ENCODE peak calls at places on chromosomes 2 and 18, in ten cellular contexts. One of them, this sample, is unnamed.

GRCh38 chr2:189327879-189328351 is 113.4 kb upstream of the WDR75 start:
- DNase-seq in ELR: no peak
- DNase-seq in hippocampal formation: no peak
- DNase-seq in AG04449: peak; percentile 78
- DNase-seq in omental fat pad: no peak
- DNase-seq in H9: no peak
- DNase-seq in stimulated activated CD4-positive, alpha-beta T cell treated with anti-CD3 and anti-CD28 coated beads, Interleukin-4, amount 100 ng/mL, for 24 hours: no peak
- DNase-seq in NCI-H82: no peak
- DNase-seq in RKO: no peak
- DNase-seq in HCEC 1CT: no peak
- DNase-seq in this sample: no peak

GRCh38 chr2:31297751-31298150 is 63.8 kb downstream of the EHD3 start:
- DNase-seq in ELR: peak; percentile 80
- DNase-seq in HCEC 1CT: peak; percentile 38
- DNase-seq in omental fat pad: no peak
- DNase-seq in RKO: peak; percentile 56
- DNase-seq in AG04449: no peak
- DNase-seq in H9: no peak
- DNase-seq in stimulated activated CD4-positive, alpha-beta T cell treated with anti-CD3 and anti-CD28 coated beads, Interleukin-4, amount 100 ng/mL, for 24 hours: no peak
- DNase-seq in NCI-H82: peak; percentile 45
- DNase-seq in hippocampal formation: no peak
- DNase-seq in this sample: no peak

GRCh38 chr2:157304811-157305712 is 20.6 kb downstream of the ERMN start:
- DNase-seq in hippocampal formation: no peak
- DNase-seq in RKO: no peak
- DNase-seq in HCEC 1CT: peak; percentile 78
- DNase-seq in ELR: peak; percentile 42
- DNase-seq in NCI-H82: peak; percentile 94
- DNase-seq in omental fat pad: no peak
- DNase-seq in H9: no peak
- DNase-seq in stimulated activated CD4-positive, alpha-beta T cell treated with anti-CD3 and anti-CD28 coated beads, Interleukin-4, amount 100 ng/mL, for 24 hours: no peak
- DNase-seq in AG04449: no peak
- DNase-seq in this sample: no peak

GRCh38 chr18:23259701-23260661 is 124.7 kb downstream of the CABLES1 start:
- DNase-seq in HCEC 1CT: peak; percentile 68
- DNase-seq in hippocampal formation: peak; percentile 29
- DNase-seq in AG04449: peak; percentile 36
- DNase-seq in H9: peak; percentile 87
- DNase-seq in NCI-H82: peak; percentile 90
- DNase-seq in ELR: peak; percentile 82
- DNase-seq in RKO: no peak
- DNase-seq in stimulated activated CD4-positive, alpha-beta T cell treated with anti-CD3 and anti-CD28 coated beads, Interleukin-4, amount 100 ng/mL, for 24 hours: no peak
- DNase-seq in omental fat pad: no peak
- DNase-seq in this sample: peak; percentile 60

GRCh38 chr2:208927867-208928266 is 496.0 kb upstream of the MAP2 start:
- DNase-seq in RKO: no peak
- DNase-seq in hippocampal formation: no peak
- DNase-seq in omental fat pad: no peak
- DNase-seq in ELR: no peak
- DNase-seq in NCI-H82: no peak
- DNase-seq in AG04449: no peak
- DNase-seq in HCEC 1CT: no peak
- DNase-seq in H9: no peak
- DNase-seq in stimulated activated CD4-positive, alpha-beta T cell treated with anti-CD3 and anti-CD28 coated beads, Interleukin-4, amount 100 ng/mL, for 24 hours: no peak
- DNase-seq in this sample: no peak

GRCh38 chr2:241892299-241893137 is 23.0 kb downstream of the RTP5 start:
- DNase-seq in H9: no peak
- DNase-seq in RKO: no peak
- DNase-seq in AG04449: no peak
- DNase-seq in stimulated activated CD4-positive, alpha-beta T cell treated with anti-CD3 and anti-CD28 coated beads, Interleukin-4, amount 100 ng/mL, for 24 hours: no peak
- DNase-seq in omental fat pad: no peak
- DNase-seq in hippocampal formation: no peak
- DNase-seq in HCEC 1CT: peak; percentile 7
- DNase-seq in NCI-H82: peak; percentile 63
- DNase-seq in ELR: peak; percentile 33
- DNase-seq in this sample: no peak

GRCh38 chr2:16816522-16816921 is 150.9 kb upstream of the CYRIA start:
- DNase-seq in H9: no peak
- DNase-seq in HCEC 1CT: no peak
- DNase-seq in stimulated activated CD4-positive, alpha-beta T cell treated with anti-CD3 and anti-CD28 coated beads, Interleukin-4, amount 100 ng/mL, for 24 hours: no peak
- DNase-seq in RKO: no peak
- DNase-seq in ELR: no peak
- DNase-seq in AG04449: no peak
- DNase-seq in hippocampal formation: no peak
- DNase-seq in omental fat pad: no peak
- DNase-seq in NCI-H82: no peak
- DNase-seq in this sample: no peak

GRCh38 chr2:172088245-172089004 is 3.1 kb downstream of the DLX1 start:
- DNase-seq in omental fat pad: no peak
- DNase-seq in H9: peak; percentile 49
- DNase-seq in HCEC 1CT: no peak
- DNase-seq in NCI-H82: peak; percentile 37
- DNase-seq in AG04449: no peak
- DNase-seq in stimulated activated CD4-positive, alpha-beta T cell treated with anti-CD3 and anti-CD28 coated beads, Interleukin-4, amount 100 ng/mL, for 24 hours: no peak
- DNase-seq in RKO: no peak
- DNase-seq in ELR: no peak
- DNase-seq in hippocampal formation: no peak
- DNase-seq in this sample: no peak

GRCh38 chr2:96144481-96145027 is 686 bp downstream of the DUSP2 start:
- DNase-seq in NCI-H82: no peak
- DNase-seq in HCEC 1CT: no peak
- DNase-seq in stimulated activated CD4-positive, alpha-beta T cell treated with anti-CD3 and anti-CD28 coated beads, Interleukin-4, amount 100 ng/mL, for 24 hours: peak; percentile 54
- DNase-seq in hippocampal formation: no peak
- DNase-seq in ELR: no peak
- DNase-seq in AG04449: no peak
- DNase-seq in H9: peak; percentile 52
- DNase-seq in RKO: no peak
- DNase-seq in omental fat pad: no peak
- DNase-seq in this sample: no peak

GRCh38 chr2:157758586-157758985 is 117.5 kb downstream of the ACVR1 start:
- DNase-seq in NCI-H82: no peak
- DNase-seq in omental fat pad: no peak
- DNase-seq in hippocampal formation: no peak
- DNase-seq in AG04449: no peak
- DNase-seq in stimulated activated CD4-positive, alpha-beta T cell treated with anti-CD3 and anti-CD28 coated beads, Interleukin-4, amount 100 ng/mL, for 24 hours: no peak
- DNase-seq in H9: no peak
- DNase-seq in RKO: no peak
- DNase-seq in ELR: no peak
- DNase-seq in HCEC 1CT: no peak
- DNase-seq in this sample: no peak

GRCh38 chr2:241870611-241871537 is 1.3 kb downstream of the RTP5 start:
- DNase-seq in RKO: no peak
- DNase-seq in hippocampal formation: no peak
- DNase-seq in H9: no peak
- DNase-seq in ELR: no peak
- DNase-seq in stimulated activated CD4-positive, alpha-beta T cell treated with anti-CD3 and anti-CD28 coated beads, Interleukin-4, amount 100 ng/mL, for 24 hours: no peak
- DNase-seq in NCI-H82: no peak
- DNase-seq in AG04449: no peak
- DNase-seq in omental fat pad: no peak
- DNase-seq in HCEC 1CT: no peak
- DNase-seq in this sample: no peak

GRCh38 chr2:153106802-153107477 is 371.6 kb downstream of the RPRM start:
- DNase-seq in RKO: no peak
- DNase-seq in NCI-H82: no peak
- DNase-seq in stimulated activated CD4-positive, alpha-beta T cell treated with anti-CD3 and anti-CD28 coated beads, Interleukin-4, amount 100 ng/mL, for 24 hours: no peak
- DNase-seq in hippocampal formation: no peak
- DNase-seq in HCEC 1CT: no peak
- DNase-seq in H9: no peak
- DNase-seq in ELR: no peak
- DNase-seq in omental fat pad: no peak
- DNase-seq in AG04449: no peak
- DNase-seq in this sample: no peak

GRCh38 chr2:86577817-86578456 is 14.7 kb upstream of the CHMP3 start:
- DNase-seq in omental fat pad: no peak
- DNase-seq in NCI-H82: no peak
- DNase-seq in stimulated activated CD4-positive, alpha-beta T cell treated with anti-CD3 and anti-CD28 coated beads, Interleukin-4, amount 100 ng/mL, for 24 hours: no peak
- DNase-seq in HCEC 1CT: no peak
- DNase-seq in hippocampal formation: no peak
- DNase-seq in H9: no peak
- DNase-seq in ELR: no peak
- DNase-seq in AG04449: no peak
- DNase-seq in RKO: no peak
- DNase-seq in this sample: no peak

GRCh38 chr2:85291425-85292023 is 36.3 kb downstream of the TGOLN2 start:
- DNase-seq in AG04449: no peak
- DNase-seq in RKO: no peak
- DNase-seq in hippocampal formation: no peak
- DNase-seq in HCEC 1CT: no peak
- DNase-seq in ELR: no peak
- DNase-seq in NCI-H82: no peak
- DNase-seq in H9: no peak
- DNase-seq in stimulated activated CD4-positive, alpha-beta T cell treated with anti-CD3 and anti-CD28 coated beads, Interleukin-4, amount 100 ng/mL, for 24 hours: no peak
- DNase-seq in omental fat pad: no peak
- DNase-seq in this sample: no peak

GRCh38 chr2:32746554-32747133 is 118.8 kb downstream of the TTC27 start:
- DNase-seq in ELR: no peak
- DNase-seq in AG04449: no peak
- DNase-seq in stimulated activated CD4-positive, alpha-beta T cell treated with anti-CD3 and anti-CD28 coated beads, Interleukin-4, amount 100 ng/mL, for 24 hours: no peak
- DNase-seq in H9: no peak
- DNase-seq in omental fat pad: no peak
- DNase-seq in HCEC 1CT: no peak
- DNase-seq in RKO: no peak
- DNase-seq in NCI-H82: no peak
- DNase-seq in hippocampal formation: no peak
- DNase-seq in this sample: no peak

GRCh38 chr2:106030287-106031268 is 163.5 kb downstream of the UXS1 start:
- DNase-seq in HCEC 1CT: peak; percentile 60
- DNase-seq in AG04449: peak; percentile 72
- DNase-seq in NCI-H82: no peak
- DNase-seq in H9: no peak
- DNase-seq in hippocampal formation: no peak
- DNase-seq in stimulated activated CD4-positive, alpha-beta T cell treated with anti-CD3 and anti-CD28 coated beads, Interleukin-4, amount 100 ng/mL, for 24 hours: peak; percentile 61
- DNase-seq in omental fat pad: no peak
- DNase-seq in ELR: peak; percentile 7
- DNase-seq in RKO: no peak
- DNase-seq in this sample: peak; percentile 51

GRCh38 chr18:10094154-10094553 is 180.3 kb downstream of the VAPA start:
- DNase-seq in AG04449: no peak
- DNase-seq in ELR: peak; percentile 41
- DNase-seq in omental fat pad: no peak
- DNase-seq in stimulated activated CD4-positive, alpha-beta T cell treated with anti-CD3 and anti-CD28 coated beads, Interleukin-4, amount 100 ng/mL, for 24 hours: no peak
- DNase-seq in RKO: peak; percentile 29
- DNase-seq in HCEC 1CT: peak; percentile 62
- DNase-seq in hippocampal formation: no peak
- DNase-seq in H9: no peak
- DNase-seq in NCI-H82: no peak
- DNase-seq in this sample: no peak

GRCh38 chr2:98505311-98505808 is 60.7 kb downstream of the INPP4A start:
- DNase-seq in HCEC 1CT: no peak
- DNase-seq in hippocampal formation: no peak
- DNase-seq in ELR: no peak
- DNase-seq in stimulated activated CD4-positive, alpha-beta T cell treated with anti-CD3 and anti-CD28 coated beads, Interleukin-4, amount 100 ng/mL, for 24 hours: no peak
- DNase-seq in RKO: no peak
- DNase-seq in omental fat pad: no peak
- DNase-seq in AG04449: no peak
- DNase-seq in H9: no peak
- DNase-seq in NCI-H82: no peak
- DNase-seq in this sample: no peak

GRCh38 chr18:47526147-47526546 is 274.7 kb upstream of the SKOR2 start:
- DNase-seq in stimulated activated CD4-positive, alpha-beta T cell treated with anti-CD3 and anti-CD28 coated beads, Interleukin-4, amount 100 ng/mL, for 24 hours: no peak
- DNase-seq in hippocampal formation: no peak
- DNase-seq in NCI-H82: no peak
- DNase-seq in H9: no peak
- DNase-seq in AG04449: no peak
- DNase-seq in omental fat pad: no peak
- DNase-seq in HCEC 1CT: no peak
- DNase-seq in RKO: no peak
- DNase-seq in ELR: no peak
- DNase-seq in this sample: no peak

GRCh38 chr2:33287611-33288010 is 188.8 kb upstream of the RASGRP3 start:
- DNase-seq in RKO: no peak
- DNase-seq in hippocampal formation: no peak
- DNase-seq in AG04449: no peak
- DNase-seq in NCI-H82: no peak
- DNase-seq in omental fat pad: no peak
- DNase-seq in H9: no peak
- DNase-seq in stimulated activated CD4-positive, alpha-beta T cell treated with anti-CD3 and anti-CD28 coated beads, Interleukin-4, amount 100 ng/mL, for 24 hours: no peak
- DNase-seq in ELR: no peak
- DNase-seq in HCEC 1CT: no peak
- DNase-seq in this sample: no peak

GRCh38 chr2:97781981-97782380 is 68.6 kb downstream of the ZAP70 start:
- DNase-seq in stimulated activated CD4-positive, alpha-beta T cell treated with anti-CD3 and anti-CD28 coated beads, Interleukin-4, amount 100 ng/mL, for 24 hours: no peak
- DNase-seq in NCI-H82: no peak
- DNase-seq in AG04449: no peak
- DNase-seq in omental fat pad: no peak
- DNase-seq in HCEC 1CT: no peak
- DNase-seq in hippocampal formation: no peak
- DNase-seq in RKO: no peak
- DNase-seq in ELR: no peak
- DNase-seq in H9: no peak
- DNase-seq in this sample: no peak

GRCh38 chr2:95039410-95039809 is 13.9 kb downstream of the MAL start:
- DNase-seq in AG04449: no peak
- DNase-seq in ELR: no peak
- DNase-seq in omental fat pad: no peak
- DNase-seq in H9: no peak
- DNase-seq in RKO: no peak
- DNase-seq in HCEC 1CT: no peak
- DNase-seq in stimulated activated CD4-positive, alpha-beta T cell treated with anti-CD3 and anti-CD28 coated beads, Interleukin-4, amount 100 ng/mL, for 24 hours: peak; percentile 63
- DNase-seq in NCI-H82: no peak
- DNase-seq in hippocampal formation: no peak
- DNase-seq in this sample: no peak

This sample was measured in tibial nerve.